ENCODE peak calls at places on chromosomes 1 and 21, in eight cellular contexts. P is endodermal cell, K is Panc1, J is tibial artery, A is uterus, M is glutamatergic neuron, B is colonic mucosa, Q is RWPE1. O is an unnamed sample.
A peak's percentile ranks its signal among the peaks of the same experiment; 100 is the strongest.

GRCh38 chr21:46597031-46597430 is 7.9 kb downstream of the S100B start:
- DNase-seq in B (no peak), A (no peak), P (peak; percentile 31), M (no peak), J (no peak), Q (no peak), K (no peak), O (no peak)

GRCh38 chr1:179091691-179092165 is 9.9 kb downstream of the TOR3A start:
- DNase-seq in P (no peak), K (no peak), M (peak; percentile 77), Q (no peak), J (peak; percentile 88), A (peak; percentile 26), B (no peak), O (peak; percentile 29)

GRCh38 chr1:13585996-13586395 is 2.4 kb downstream of the PDPN start:
- DNase-seq in Q (no peak), P (no peak), B (no peak), J (no peak), A (no peak), M (no peak), K (no peak), O (no peak)

GRCh38 chr1:211036701-211037494 is 97.0 kb downstream of the KCNH1 start:
- DNase-seq in M (no peak), Q (peak; percentile 42), A (no peak), P (no peak), K (peak; percentile 41), J (no peak), B (no peak), O (no peak)

GRCh38 chr1:9440763-9441194 is 98.5 kb upstream of the SLC25A33 start:
- DNase-seq in B (no peak), Q (no peak), M (no peak), A (no peak), P (no peak), K (no peak), J (peak; percentile 84), O (peak; percentile 73)

GRCh38 chr21:18026359-18026758 is 207.2 kb upstream of the C21orf91 start:
- DNase-seq in K (no peak), Q (no peak), M (no peak), J (no peak), P (no peak), A (no peak), B (no peak), O (no peak)

GRCh38 chr1:13899856-13900255 is 199.9 kb downstream of the PRDM2 start:
- DNase-seq in B (no peak), J (no peak), K (no peak), M (no peak), Q (peak; percentile 26), P (no peak), A (no peak), O (no peak)

GRCh38 chr1:1293618-1294249 is 13.5 kb downstream of the SCNN1D start:
- DNase-seq in J (no peak), K (no peak), Q (no peak), A (peak; percentile 15), B (no peak), M (peak; percentile 65), P (peak; percentile 94), O (peak; percentile 65)

GRCh38 chr1:234743866-234744581 is 134.0 kb upstream of the IRF2BP2 start:
- DNase-seq in P (peak; percentile 69), A (peak; percentile 39), M (no peak), Q (no peak), B (no peak), K (no peak), J (no peak), O (no peak)

GRCh38 chr1:50610563-50610962 is 187.3 kb upstream of the DMRTA2 start:
- DNase-seq in Q (no peak), J (no peak), K (no peak), P (no peak), M (no peak), A (no peak), B (no peak), O (no peak)

GRCh38 chr1:70627910-70628309 is 216.8 kb downstream of the CTH start:
- DNase-seq in B (no peak), P (no peak), M (no peak), K (no peak), J (no peak), A (no peak), Q (no peak), O (no peak)

GRCh38 chr1:24179251-24179895 is 7.7 kb downstream of the IFNLR1 start:
- DNase-seq in J (no peak), K (no peak), P (no peak), Q (no peak), M (no peak), A (no peak), B (no peak), O (no peak)

GRCh38 chr1:47906009-47906432 is 91.2 kb downstream of the TRABD2B start:
- DNase-seq in B (no peak), A (no peak), J (peak; percentile 77), Q (peak; percentile 36), M (no peak), P (no peak), K (no peak), O (no peak)

GRCh38 chr1:28601696-28602095 is 9.6 kb downstream of the RAB42 start:
- DNase-seq in A (no peak), M (no peak), B (no peak), P (no peak), K (no peak), J (no peak), Q (peak; percentile 67), O (no peak)

GRCh38 chr1:14392161-14392886 is 206.2 kb upstream of the KAZN start:
- DNase-seq in A (no peak), M (no peak), J (no peak), K (no peak), P (no peak), Q (no peak), B (no peak), O (no peak)

GRCh38 chr1:213931804-213932203 is 56.0 kb upstream of the PROX1 start:
- DNase-seq in B (no peak), A (no peak), M (peak; percentile 32), J (no peak), Q (no peak), K (no peak), P (peak; percentile 78), O (no peak)
- TF ChIP-seq CTCF in B (no peak), A (no peak), M (peak; percentile 31), J (no peak), Q (no peak), K (peak; percentile 14), P (peak; percentile 70), O (no peak)

GRCh38 chr1:100358210-100358609 is 5.9 kb downstream of the CDC14A start:
- DNase-seq in P (no peak), J (no peak), K (no peak), M (no peak), Q (no peak), B (no peak), A (no peak), O (no peak)
- TF ChIP-seq CTCF in P (peak; percentile 74), J (no peak), K (peak; percentile 41), M (peak; percentile 60), Q (no peak), B (no peak), A (no peak), O (no peak)

GRCh38 chr1:119794856-119795255 is 16.4 kb downstream of the REG4 start:
- DNase-seq in Q (no peak), P (no peak), K (no peak), J (no peak), B (no peak), M (no peak), A (no peak), O (no peak)
- TF ChIP-seq CTCF in Q (no peak), P (no peak), K (no peak), J (no peak), B (no peak), M (no peak), A (no peak), O (no peak)

GRCh38 chr1:31598980-31599379 is 18.5 kb upstream of the HCRTR1 start:
- DNase-seq in K (no peak), M (no peak), J (no peak), P (no peak), Q (no peak), B (no peak), A (no peak), O (no peak)
- TF ChIP-seq CTCF in K (no peak), M (no peak), J (no peak), P (no peak), Q (no peak), B (no peak), A (no peak), O (no peak)

DNA sequence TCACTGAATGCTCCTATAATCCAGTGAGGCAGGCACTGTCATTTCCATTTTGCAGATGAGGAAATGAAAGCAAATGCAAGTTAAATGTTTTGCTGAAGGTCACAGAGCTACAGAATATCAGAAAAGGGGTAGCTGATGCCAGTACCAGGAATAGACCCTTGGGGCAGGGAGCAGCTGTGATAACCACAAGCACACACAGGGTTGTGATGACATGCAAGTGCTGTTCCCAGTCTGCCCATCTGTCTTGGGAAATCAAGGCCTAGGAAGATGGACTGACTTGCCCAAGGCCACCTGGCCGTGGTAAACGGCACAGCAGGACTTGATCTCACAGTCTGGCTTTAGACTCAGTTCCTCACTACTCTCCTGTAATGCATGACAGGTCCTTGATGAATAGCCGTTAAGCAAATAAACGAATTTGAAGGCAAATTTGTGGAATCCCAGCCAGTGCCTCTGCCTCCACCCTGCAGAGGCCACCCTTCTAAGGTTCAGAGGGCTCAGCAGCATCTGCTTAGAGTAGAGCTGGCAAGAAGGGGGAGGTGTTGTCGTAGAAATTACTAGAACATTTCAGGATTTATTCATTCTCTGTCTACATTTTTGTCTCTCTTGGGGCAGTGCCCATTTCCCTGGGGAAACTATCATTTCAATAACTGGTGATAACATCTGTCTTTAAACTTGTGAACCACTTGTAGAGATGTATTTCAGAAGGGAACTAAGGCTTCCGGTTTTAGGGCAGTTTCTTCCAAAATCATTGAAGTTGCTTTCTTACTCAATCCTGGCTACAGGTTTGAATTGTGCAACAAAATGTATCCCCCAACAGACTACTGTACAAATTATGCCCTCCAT is 53.2 kb upstream of the MRPS6 start:
- DNase-seq in J (no peak), A (no peak), Q (no peak), B (no peak), M (peak; percentile 44), P (no peak), K (no peak), O (no peak)
- TF ChIP-seq CTCF in J (no peak), A (no peak), Q (no peak), B (no peak), M (peak; percentile 29), P (peak; percentile 31), K (no peak), O (no peak)

GRCh38 chr1:206634365-206635079 is 814 bp upstream of the DYRK3 start:
- DNase-seq in P (peak; percentile 92), B (peak; percentile 97), Q (peak; percentile 72), K (peak; percentile 83), M (peak; percentile 89), A (peak; percentile 94), J (peak; percentile 95), O (peak; percentile 91)

GRCh38 chr1:206631085-206631509 is 4.2 kb upstream of the DYRK3 start:
- DNase-seq in A (peak; percentile 76), B (peak; percentile 59), M (peak; percentile 58), K (no peak), J (no peak), P (peak; percentile 91), Q (peak; percentile 52), O (peak; percentile 85)

GRCh38 chr1:206633708-206634121 is 1.6 kb upstream of the DYRK3 start:
- DNase-seq in A (peak; percentile 64), K (peak; percentile 81), J (no peak), M (no peak), P (peak; percentile 52), Q (peak; percentile 94), B (no peak), O (no peak)

GRCh38 chr1:206628916-206629315 is 6.4 kb upstream of the DYRK3 start:
- DNase-seq in B (no peak), M (no peak), P (no peak), A (no peak), J (no peak), K (no peak), Q (no peak), O (no peak)
- TF ChIP-seq CTCF in B (no peak), M (no peak), P (no peak), A (no peak), J (no peak), K (no peak), Q (no peak), O (no peak)